ENCODE peak calls at places on chromosomes 11 and 22, in ten cellular contexts. Y is kidney, H is A549, J is pancreas, Z is substantia nigra, U is PC-9, W is sigmoid colon, F is AG04450, Q is fibroblast of lung, I is RWPE1. X is an unnamed sample.

GRCh38 chr11:77633856-77634425 is 3.7 kb downstream of the CLNS1A start:
- DNase-seq in Z (no peak), H (no peak), J (no peak), U (no peak), Q (peak; percentile 27), I (no peak), W (no peak), Y (no peak), F (no peak), X (no peak)

GRCh38 chr22:50606561-50607365 is 6.2 kb downstream of the MAPK8IP2 start:
- DNase-seq in H (no peak), U (no peak), I (no peak), Q (no peak), W (no peak), J (no peak), Z (no peak), F (no peak), Y (peak; percentile 51), X (no peak)

GRCh38 chr22:22878801-22879674 is 8.6 kb upstream of the IGLL5 start:
- DNase-seq in J (no peak), U (no peak), I (no peak), F (no peak), Z (no peak), Y (peak; percentile 25), Q (no peak), W (no peak), H (no peak), X (no peak)

GRCh38 chr11:44770401-44770800 is 43.6 kb downstream of the TSPAN18 start:
- DNase-seq in I (no peak), J (no peak), Q (no peak), U (no peak), W (no peak), H (no peak), F (no peak), Z (no peak), Y (no peak), X (no peak)

GRCh38 chr22:42170946-42171345 is 40.3 kb upstream of the CYP2D6 start:
- DNase-seq in U (no peak), Y (no peak), Q (no peak), H (no peak), J (no peak), F (no peak), W (no peak), Z (no peak), I (no peak), X (no peak)

GRCh38 chr11:28887681-28888080 is 779.5 kb downstream of the METTL15 start:
- DNase-seq in J (no peak), Y (no peak), Q (no peak), Z (no peak), H (no peak), W (no peak), U (no peak), I (no peak), F (no peak), X (no peak)

GRCh38 chr22:19641254-19641982 is 72.9 kb upstream of the SEPTIN5 start:
- DNase-seq in Q (no peak), Z (no peak), U (no peak), W (no peak), Y (no peak), J (peak; percentile 69), H (peak; percentile 64), I (no peak), F (no peak), X (no peak)

GRCh38 chr22:46339956-46340355 is 4.4 kb downstream of the TRMU start:
- DNase-seq in W (no peak), Y (peak; percentile 46), Z (no peak), Q (no peak), J (peak; percentile 30), F (no peak), U (no peak), H (no peak), I (no peak), X (no peak)

GRCh38 chr11:117654856-117655255 is 142.2 kb downstream of the DSCAML1 start:
- DNase-seq in H (no peak), Q (no peak), W (no peak), F (no peak), Y (peak; percentile 40), I (no peak), J (no peak), U (no peak), Z (no peak), X (no peak)

GRCh38 chr22:48288541-48288940 is 1526.1 kb downstream of the TBC1D22A start:
- DNase-seq in W (no peak), Q (no peak), U (no peak), J (no peak), F (no peak), Z (no peak), H (no peak), Y (no peak), I (no peak), X (no peak)

GRCh38 chr22:25406510-25407210 is 157.8 kb upstream of the GRK3 start:
- DNase-seq in J (peak; percentile 48), H (no peak), U (no peak), F (no peak), Y (peak; percentile 72), W (peak; percentile 73), Z (peak; percentile 35), I (no peak), Q (no peak), X (no peak)

GRCh38 chr11:126544311-126545056 is 189.0 kb downstream of the ST3GAL4 start:
- DNase-seq in F (peak; percentile 6), U (no peak), J (no peak), Q (peak; percentile 8), Z (peak; percentile 38), W (peak; percentile 78), I (no peak), Y (no peak), H (no peak), X (no peak)

GRCh38 chr11:73271936-73272679 is at the start of gene P2RY6:
- DNase-seq in Z (no peak), U (peak; percentile 99), Q (peak; percentile 36), I (peak; percentile 64), W (peak; percentile 70), Y (no peak), H (peak; percentile 93), F (no peak), J (no peak), X (peak; percentile 73)

GRCh38 chr11:5046754-5047330 is 516 bp downstream of the OR52J3 start:
- DNase-seq in W (no peak), I (no peak), Y (no peak), Z (no peak), Q (no peak), F (no peak), J (no peak), H (no peak), U (no peak), X (no peak)
- H3K27ac ChIP-seq in W (no peak overlapping the region), I (no peak overlapping the region), Y (no peak overlapping the region), Z (no peak overlapping the region), Q (no peak overlapping the region), F (no peak overlapping the region), J (no peak overlapping the region), H (no peak overlapping the region), U (no peak overlapping the region), X (no peak overlapping the region)

GRCh38 chr22:26565181-26565580 is 24.8 kb downstream of the TPST2 start:
- DNase-seq in Z (no peak), F (no peak), U (no peak), Q (no peak), H (no peak), W (no peak), J (peak; percentile 78), Y (peak; percentile 71), I (peak; percentile 14), X (no peak)

GRCh38 chr22:26565889-26566288 is 24.0 kb downstream of the TPST2 start:
- DNase-seq in Y (no peak), W (no peak), U (no peak), I (no peak), J (no peak), Q (no peak), Z (no peak), F (no peak), H (no peak), X (no peak)

GRCh38 chr22:26566994-26567393 is 22.9 kb downstream of the TPST2 start:
- DNase-seq in Q (no peak), H (no peak), W (no peak), Y (no peak), Z (no peak), U (no peak), F (no peak), I (no peak), J (no peak), X (no peak)

GRCh38 chr22:26568207-26568706 is 21.7 kb downstream of the TPST2 start:
- DNase-seq in Z (no peak), W (no peak), H (no peak), J (no peak), Y (peak; percentile 72), Q (peak; percentile 26), F (no peak), I (peak; percentile 51), U (peak; percentile 87), X (peak; percentile 91)

GRCh38 chr22:26567610-26568009 is 22.3 kb downstream of the TPST2 start:
- DNase-seq in Z (no peak), F (no peak), U (no peak), W (no peak), J (no peak), H (no peak), I (no peak), Q (no peak), Y (no peak), X (no peak)
- H3K27ac ChIP-seq in Z (no peak overlapping the region), F (no peak overlapping the region), U (peak overlapping the region; percentile 71), W (no peak overlapping the region), J (no peak overlapping the region), H (no peak overlapping the region), I (no peak overlapping the region), Q (no peak overlapping the region), Y (peak overlapping the region; percentile 86), X (peak overlapping the region; percentile 92)

DNA sequence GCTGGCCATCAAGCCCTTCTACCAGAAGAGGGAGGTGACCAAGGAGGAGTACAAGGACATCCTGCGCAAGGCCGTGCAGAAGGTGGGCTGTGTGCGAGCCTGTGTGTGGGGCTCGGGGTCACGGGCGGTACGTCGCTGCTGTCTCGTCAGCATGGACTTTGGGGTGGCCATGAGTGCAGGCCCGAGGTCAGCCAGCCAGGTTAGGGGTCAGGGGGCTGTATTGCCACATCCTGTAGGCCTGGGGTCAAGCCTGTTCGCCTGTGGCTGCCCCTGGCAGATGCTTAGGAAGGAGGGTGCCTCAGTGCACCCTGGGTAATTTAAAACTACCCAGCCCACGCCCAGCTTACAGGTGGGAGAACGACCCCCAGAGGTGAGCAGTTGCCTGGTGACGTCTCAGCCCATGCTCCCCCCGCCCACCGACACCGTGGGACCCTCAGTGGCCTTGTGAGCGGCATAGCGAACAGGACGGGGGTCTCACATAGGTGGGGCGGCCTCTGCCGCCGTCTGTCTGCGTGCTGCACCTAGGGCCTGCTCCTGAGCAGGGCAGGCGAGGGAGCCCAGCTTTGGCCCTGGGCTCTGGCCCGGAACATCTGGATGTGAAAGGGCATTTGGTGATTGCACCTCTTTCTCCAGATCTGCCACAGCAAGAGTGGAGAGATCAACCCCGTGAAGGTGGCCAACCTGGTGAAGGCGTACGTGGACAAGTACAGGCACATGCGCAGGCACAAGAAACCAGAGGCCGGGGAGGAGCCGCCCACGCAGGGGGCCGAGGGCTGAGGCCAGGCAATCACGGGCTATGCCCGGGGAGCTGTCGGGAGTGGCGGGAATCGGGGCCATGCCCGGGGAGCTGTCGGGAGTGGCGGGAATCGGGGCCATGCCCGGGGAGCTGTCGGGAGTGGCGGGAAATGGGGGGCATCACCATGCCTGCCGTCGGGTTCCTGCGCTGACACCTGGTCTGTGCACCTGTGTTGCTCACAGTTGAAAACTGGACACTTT is 4.5 kb downstream of the IRF7 start:
- DNase-seq in J (peak; percentile 55), U (no peak), Y (peak; percentile 75), I (no peak), W (no peak), F (no peak), Q (no peak), Z (no peak), H (no peak), X (no peak)
- H3K27ac ChIP-seq in J (no peak overlapping the region), U (no peak overlapping the region), Y (no peak overlapping the region), I (peak overlapping the region; percentile 88), W (no peak overlapping the region), F (no peak overlapping the region), Q (no peak overlapping the region), Z (no peak overlapping the region), H (no peak overlapping the region), X (no peak overlapping the region)

GRCh38 chr22:37229805-37230672 is 14.0 kb downstream of the RAC2 start:
- DNase-seq in W (no peak), F (no peak), Y (peak; percentile 87), U (peak; percentile 75), H (no peak), I (no peak), J (no peak), Z (no peak), Q (no peak), X (no peak)
- H3K27ac ChIP-seq in W (no peak overlapping the region), F (peak overlapping the region; percentile 31), Y (no peak overlapping the region), U (peak overlapping the region; percentile 83), H (peak overlapping the region; percentile 81), I (peak overlapping the region; percentile 80), J (no peak overlapping the region), Z (peak overlapping the region; percentile 12), Q (peak overlapping the region; percentile 44), X (peak overlapping the region; percentile 78)